ENCODE peak calls at places on chromosomes 7 and 10, in five cellular contexts. P is caudate nucleus, W is right cardiac atrium, G is PC-3, K is left ventricle myocardium inferior. H is an unnamed sample.

GRCh38 chr7:2193120-2193519 is 39.6 kb downstream of the MAD1L1 start:
- DNase-seq in P (no peak), W (no peak), K (no peak), G (no peak), H (no peak)

GRCh38 chr7:44383566-44383965 is 58.2 kb upstream of the CAMK2B start:
- DNase-seq in W (peak), G (peak), P (no peak), K (no peak), H (peak)

GRCh38 chr7:158355456-158356065 is 232.1 kb downstream of the PTPRN2 start:
- DNase-seq in G (peak), K (no peak), P (no peak), W (no peak), H (no peak)

GRCh38 chr7:145928937-145929336 is 187.7 kb upstream of the CNTNAP2 start:
- DNase-seq in K (no peak), G (no peak), W (no peak), P (no peak), H (no peak)

GRCh38 chr7:80923211-80923612 is 4.4 kb upstream of the SEMA3C start:
- DNase-seq in G (no peak), P (no peak), W (no peak), K (no peak), H (no peak)

GRCh38 chr7:99451936-99452335 is 13.2 kb downstream of the CPSF4 start:
- DNase-seq in K (peak), P (no peak), W (no peak), G (no peak), H (no peak)

GRCh38 chr10:35462491-35462934 is 126.2 kb downstream of the CCNY start:
- DNase-seq in P (no peak), K (no peak), G (no peak), W (no peak), H (no peak)

GRCh38 chr10:69787681-69788080 is 14.0 kb upstream of the COL13A1 start:
- DNase-seq in G (no peak), P (no peak), W (no peak), K (no peak), H (no peak)

GRCh38 chr10:46516660-46517416 is 39.6 kb downstream of the GPRIN2 start:
- DNase-seq in K (no peak), P (no peak), W (peak), G (peak), H (peak)

GRCh38 chr10:65375528-65375927 is 1550.3 kb upstream of the LRRTM3 start:
- DNase-seq in K (no peak), W (no peak), P (no peak), G (no peak), H (no peak)

GRCh38 chr7:88267421-88267820 is 39.3 kb downstream of the STEAP4 start:
- DNase-seq in K (no peak), P (no peak), G (no peak), W (no peak), H (no peak)

DNA sequence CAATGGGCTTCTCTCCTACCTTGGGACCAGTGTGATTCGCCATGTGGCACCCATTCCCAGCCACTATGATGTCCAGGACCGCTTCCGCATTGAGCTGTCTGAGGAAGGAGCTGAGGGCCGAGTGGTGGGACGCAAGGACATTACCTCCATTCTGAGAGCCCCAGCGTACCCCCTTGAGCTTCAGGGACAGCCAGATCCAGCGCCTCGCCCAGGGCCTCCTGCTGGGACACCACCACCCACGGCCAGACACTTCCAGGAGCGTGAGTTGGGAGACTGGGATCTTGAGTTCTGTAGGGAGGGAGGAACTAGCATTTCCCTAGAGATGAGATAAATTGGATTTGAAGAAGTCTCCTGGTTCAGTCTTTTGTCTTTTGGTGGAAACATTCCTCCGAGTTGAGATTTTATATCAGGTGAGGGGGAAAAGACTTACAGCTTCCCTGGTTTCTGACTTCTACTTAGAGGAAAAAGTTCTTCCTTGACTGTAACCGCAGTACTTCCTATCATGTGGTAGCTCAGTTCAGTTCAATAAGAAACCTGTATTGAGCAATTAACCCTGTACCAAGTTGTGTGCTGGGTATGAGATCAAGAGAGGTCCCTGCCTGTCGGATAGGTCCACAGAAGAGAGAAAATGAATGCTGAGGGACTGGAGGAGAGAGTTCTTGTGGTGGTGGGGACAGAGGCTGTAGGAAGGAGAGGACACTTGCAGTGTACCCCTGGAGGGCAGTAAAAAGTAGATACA is 1.3 kb downstream of the MOSPD3 start:
- DNase-seq in W (no peak), K (no peak), P (no peak), G (no peak), H (no peak)
- H3K27ac ChIP-seq in W (no peak), K (no peak), P (no peak), G (no peak), H (no peak)

DNA sequence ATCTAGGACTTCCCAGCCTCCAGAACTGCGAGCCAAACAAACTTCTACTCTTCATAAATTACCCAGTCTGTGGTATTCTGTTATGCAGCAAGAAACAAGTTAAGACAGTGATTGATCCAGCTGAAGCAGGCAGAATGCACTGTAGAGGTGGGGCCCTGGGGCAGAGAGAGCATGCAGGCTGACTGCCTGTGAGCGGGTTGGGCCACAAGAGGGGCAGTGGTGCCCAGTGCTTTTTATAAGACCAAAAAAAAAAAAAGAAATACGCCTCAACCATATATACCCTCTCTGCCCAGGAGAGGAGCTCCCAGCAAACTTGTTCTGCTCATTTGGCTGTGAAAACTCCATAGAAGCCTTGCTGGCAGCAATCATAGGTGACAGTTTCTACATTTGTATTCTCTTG is 104.7 kb downstream of the SORBS1 start:
- DNase-seq in P (no peak), K (no peak), G (no peak), W (no peak), H (no peak)
- H3K27ac ChIP-seq in P (peak), K (peak), G (no peak), W (peak), H (no peak)

GRCh38 chr10:97853006-97853405 is 3.4 kb downstream of the GOLGA7B start:
- DNase-seq in P (no peak), G (no peak), W (no peak), K (no peak), H (no peak)

GRCh38 chr10:97858001-97858439 is 8.4 kb downstream of the GOLGA7B start:
- DNase-seq in P (no peak), K (no peak), W (no peak), G (peak), H (no peak)

GRCh38 chr10:97852277-97852676 is 2.6 kb downstream of the GOLGA7B start:
- DNase-seq in P (no peak), G (no peak), W (no peak), K (no peak), H (no peak)

GRCh38 chr10:97851341-97852001 is 1.8 kb downstream of the GOLGA7B start:
- DNase-seq in P (no peak), K (no peak), G (no peak), W (no peak), H (no peak)

DNA sequence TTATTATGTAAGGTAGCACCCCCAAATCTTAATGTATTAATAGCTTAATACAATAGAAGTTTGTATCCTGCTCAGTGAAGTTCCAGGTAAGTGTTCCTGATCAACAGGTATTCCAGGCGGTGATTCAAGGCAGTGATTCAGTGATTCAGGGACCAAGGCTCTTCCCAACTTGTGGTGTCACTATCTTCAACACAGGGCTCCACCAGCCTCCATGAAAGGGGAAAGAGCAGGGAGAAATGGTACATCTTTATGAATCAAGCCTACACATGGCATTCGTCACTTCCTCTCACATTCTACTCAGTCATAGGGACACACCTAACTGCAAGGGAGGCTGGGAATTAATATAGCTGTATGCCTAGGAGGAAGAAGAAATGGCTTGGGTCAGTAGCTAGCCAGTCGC is 5.1 kb downstream of the GOLGA7B start:
- DNase-seq in W (no peak), P (no peak), K (no peak), G (peak), H (no peak)
- H3K27ac ChIP-seq in W (no peak), P (no peak), K (no peak), G (no peak), H (no peak)

GRCh38 chr10:112344261-112344660 is 29.7 kb upstream of the ACSL5 start:
- DNase-seq in P (no peak), K (no peak), W (no peak), G (no peak), H (no peak)
- H3K27ac ChIP-seq in P (no peak), K (no peak), W (no peak), G (no peak), H (no peak)

GRCh38 chr7:134847834-134848233 is 68.4 kb downstream of the CALD1 start:
- DNase-seq in P (no peak), G (no peak), K (no peak), W (no peak), H (no peak)
- H3K27ac ChIP-seq in P (no peak), G (no peak), K (peak), W (no peak), H (no peak)

DNA sequence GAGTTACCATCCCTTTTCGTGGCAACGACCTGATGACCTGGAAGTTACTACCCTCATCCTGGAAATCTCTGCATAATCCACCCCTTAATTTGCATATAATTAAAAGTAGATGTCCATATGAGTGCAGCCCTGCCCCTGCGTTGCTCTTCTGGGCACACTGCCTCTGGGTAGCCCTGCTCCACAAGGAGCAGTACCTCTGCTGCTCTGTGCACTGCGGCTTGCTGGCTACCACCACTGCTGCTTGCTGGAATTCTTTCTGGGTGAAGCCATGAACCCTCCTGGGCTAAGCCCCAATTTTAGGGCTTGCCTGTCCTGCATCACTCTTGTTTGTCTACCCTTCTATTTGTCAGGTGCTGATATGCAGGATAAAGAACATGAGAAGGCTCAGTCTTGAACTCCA is 12.5 kb downstream of the CYP17A1 start:
- DNase-seq in K (no peak), W (no peak), P (no peak), G (no peak), H (no peak)
- H3K27ac ChIP-seq in K (no peak), W (no peak), P (no peak), G (no peak), H (no peak)

H was measured in SJSA1.